ENCODE peak calls at places on chromosomes 11 and 22, in seven cellular contexts. One of them, this sample, is unnamed.

GRCh38 chr22:26553056-26553752 is 36.7 kb downstream of the TPST2 start:
- DNase-seq in H1: no peak
- DNase-seq in HepG2: no peak
- DNase-seq in K562: no peak
- DNase-seq in SK-N-SH: peak; percentile 47
- DNase-seq in HCT116: no peak
- DNase-seq in GM12878: no peak
- DNase-seq in this sample: no peak

GRCh38 chr11:118002010-118002540 is 15.9 kb downstream of the IL10RA start:
- DNase-seq in H1: no peak
- DNase-seq in HepG2: no peak
- DNase-seq in K562: peak; percentile 62
- DNase-seq in SK-N-SH: no peak
- DNase-seq in HCT116: no peak
- DNase-seq in GM12878: no peak
- DNase-seq in this sample: no peak

GRCh38 chr22:35947794-35948425 is 80.7 kb downstream of the RBFOX2 start:
- DNase-seq in H1: no peak
- DNase-seq in HepG2: no peak
- DNase-seq in K562: no peak
- DNase-seq in SK-N-SH: no peak
- DNase-seq in HCT116: no peak
- DNase-seq in GM12878: no peak
- DNase-seq in this sample: no peak

GRCh38 chr11:20277014-20277413 is 86.5 kb upstream of the HTATIP2 start:
- DNase-seq in H1: no peak
- DNase-seq in HepG2: no peak
- DNase-seq in K562: no peak
- DNase-seq in SK-N-SH: no peak
- DNase-seq in HCT116: no peak
- DNase-seq in GM12878: no peak
- DNase-seq in this sample: no peak

GRCh38 chr11:73317373-73317772 is 9.3 kb downstream of the ARHGEF17 start:
- DNase-seq in H1: no peak
- DNase-seq in HepG2: no peak
- DNase-seq in K562: no peak
- DNase-seq in SK-N-SH: no peak
- DNase-seq in HCT116: no peak
- DNase-seq in GM12878: no peak
- DNase-seq in this sample: no peak

GRCh38 chr11:20363500-20364411 is at the start of gene HTATIP2:
- DNase-seq in H1: no peak
- DNase-seq in HepG2: no peak
- DNase-seq in K562: peak; percentile 88
- DNase-seq in SK-N-SH: no peak
- DNase-seq in HCT116: no peak
- DNase-seq in GM12878: no peak
- DNase-seq in this sample: peak; percentile 82

GRCh38 chr11:46513934-46514342 is 79.9 kb downstream of the AMBRA1 start:
- DNase-seq in H1: no peak
- DNase-seq in HepG2: no peak
- DNase-seq in K562: peak; percentile 20
- DNase-seq in SK-N-SH: peak; percentile 75
- DNase-seq in HCT116: no peak
- DNase-seq in GM12878: no peak
- DNase-seq in this sample: no peak

GRCh38 chr11:66743271-66743968 is 14.4 kb upstream of the SPTBN2 start:
- DNase-seq in H1: no peak
- DNase-seq in HepG2: no peak
- DNase-seq in K562: no peak
- DNase-seq in SK-N-SH: no peak
- DNase-seq in HCT116: no peak
- DNase-seq in GM12878: no peak
- DNase-seq in this sample: no peak

GRCh38 chr22:32708835-32709234 is 92.7 kb upstream of the TIMP3 start:
- DNase-seq in H1: no peak
- DNase-seq in HepG2: no peak
- DNase-seq in K562: no peak
- DNase-seq in SK-N-SH: no peak
- DNase-seq in HCT116: no peak
- DNase-seq in GM12878: no peak
- DNase-seq in this sample: no peak

GRCh38 chr22:19766506-19767426 is 6.2 kb downstream of the TBX1 start:
- DNase-seq in H1: no peak
- DNase-seq in HepG2: no peak
- DNase-seq in K562: peak; percentile 84
- DNase-seq in SK-N-SH: peak; percentile 78
- DNase-seq in HCT116: peak; percentile 50
- DNase-seq in GM12878: no peak
- DNase-seq in this sample: no peak

GRCh38 chr11:93512965-93513667 is 30.1 kb downstream of the SMCO4 start:
- DNase-seq in H1: no peak
- DNase-seq in HepG2: no peak
- DNase-seq in K562: no peak
- DNase-seq in SK-N-SH: no peak
- DNase-seq in HCT116: no peak
- DNase-seq in GM12878: no peak
- DNase-seq in this sample: no peak

GRCh38 chr11:64556721-64557250 is 34.2 kb upstream of the SLC22A12 start:
- DNase-seq in H1: no peak
- DNase-seq in HepG2: no peak
- DNase-seq in K562: no peak
- DNase-seq in SK-N-SH: no peak
- DNase-seq in HCT116: no peak
- DNase-seq in GM12878: no peak
- DNase-seq in this sample: no peak

GRCh38 chr11:86818466-86819282 is 18.3 kb downstream of the PRSS23 start:
- DNase-seq in H1: no peak
- DNase-seq in HepG2: peak; percentile 42
- DNase-seq in K562: peak; percentile 50
- DNase-seq in SK-N-SH: peak; percentile 51
- DNase-seq in HCT116: peak; percentile 52
- DNase-seq in GM12878: peak; percentile 7
- DNase-seq in this sample: peak; percentile 81

GRCh38 chr11:94866231-94866827 is 98.2 kb downstream of the AMOTL1 start:
- DNase-seq in H1: no peak
- DNase-seq in HepG2: no peak
- DNase-seq in K562: no peak
- DNase-seq in SK-N-SH: no peak
- DNase-seq in HCT116: no peak
- DNase-seq in GM12878: no peak
- DNase-seq in this sample: no peak

GRCh38 chr11:16871368-16871767 is 132.9 kb downstream of the C11orf58 start:
- DNase-seq in H1: no peak
- DNase-seq in HepG2: no peak
- DNase-seq in K562: no peak
- DNase-seq in SK-N-SH: no peak
- DNase-seq in HCT116: no peak
- DNase-seq in GM12878: no peak
- DNase-seq in this sample: no peak

GRCh38 chr11:60334005-60334620 is 7.1 kb downstream of the MS4A6E start:
- DNase-seq in H1: peak; percentile 50
- DNase-seq in HepG2: peak; percentile 42
- DNase-seq in K562: peak; percentile 58
- DNase-seq in SK-N-SH: peak; percentile 47
- DNase-seq in HCT116: peak; percentile 73
- DNase-seq in GM12878: no peak
- DNase-seq in this sample: peak; percentile 84

GRCh38 chr22:28034760-28035401 is 115.8 kb upstream of the PITPNB start:
- DNase-seq in H1: no peak
- DNase-seq in HepG2: no peak
- DNase-seq in K562: no peak
- DNase-seq in SK-N-SH: peak; percentile 64
- DNase-seq in HCT116: no peak
- DNase-seq in GM12878: no peak
- DNase-seq in this sample: no peak

GRCh38 chr22:28031383-28031922 is 112.4 kb upstream of the PITPNB start:
- DNase-seq in H1: no peak
- DNase-seq in HepG2: no peak
- DNase-seq in K562: no peak
- DNase-seq in SK-N-SH: no peak
- DNase-seq in HCT116: no peak
- DNase-seq in GM12878: no peak
- DNase-seq in this sample: no peak

GRCh38 chr22:28034145-28034759 is 115.2 kb upstream of the PITPNB start:
- DNase-seq in H1: no peak
- DNase-seq in HepG2: no peak
- DNase-seq in K562: no peak
- DNase-seq in SK-N-SH: no peak
- DNase-seq in HCT116: no peak
- DNase-seq in GM12878: no peak
- DNase-seq in this sample: no peak

GRCh38 chr22:28030442-28030841 is 111.4 kb upstream of the PITPNB start:
- DNase-seq in H1: no peak
- DNase-seq in HepG2: no peak
- DNase-seq in K562: no peak
- DNase-seq in SK-N-SH: no peak
- DNase-seq in HCT116: no peak
- DNase-seq in GM12878: no peak
- DNase-seq in this sample: no peak

GRCh38 chr22:28032896-28033295 is 113.8 kb upstream of the PITPNB start:
- DNase-seq in H1: no peak
- DNase-seq in HepG2: no peak
- DNase-seq in K562: no peak
- DNase-seq in SK-N-SH: no peak
- DNase-seq in HCT116: no peak
- DNase-seq in GM12878: no peak
- DNase-seq in this sample: no peak
- TF ChIP-seq JUND in H1: no peak
- TF ChIP-seq JUND in HepG2: no peak
- TF ChIP-seq JUND in K562: no peak
- TF ChIP-seq JUND in SK-N-SH: no peak
- TF ChIP-seq JUND in HCT116: no peak
- TF ChIP-seq JUND in GM12878: no peak
- TF ChIP-seq JUND in this sample: no peak

DNA sequence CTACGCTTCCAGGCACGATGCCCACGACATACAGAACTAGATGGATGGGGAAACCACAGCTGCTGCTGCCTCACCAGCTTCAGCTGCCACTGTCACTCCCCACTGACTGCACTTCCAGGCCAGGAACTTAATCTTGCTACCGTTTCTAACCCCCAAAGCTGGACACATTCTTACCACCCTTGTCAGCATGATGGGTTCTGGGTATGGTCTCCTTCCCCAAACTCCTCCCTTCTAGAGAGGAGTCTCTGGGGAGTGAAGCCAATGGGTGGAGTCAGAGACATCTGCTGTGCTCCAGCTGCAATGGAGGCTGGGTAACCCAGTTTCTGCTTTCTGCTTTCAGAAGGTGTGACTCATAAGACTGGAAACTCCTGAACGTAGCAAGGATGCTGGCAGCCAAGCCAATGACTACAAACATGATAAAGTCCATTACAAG is 87.0 kb upstream of the THY1 start:
- DNase-seq in H1: no peak
- DNase-seq in HepG2: no peak
- DNase-seq in K562: no peak
- DNase-seq in SK-N-SH: no peak
- DNase-seq in HCT116: no peak
- DNase-seq in GM12878: peak; percentile 76
- DNase-seq in this sample: no peak
- TF ChIP-seq JUND in H1: no peak
- TF ChIP-seq JUND in HepG2: no peak
- TF ChIP-seq JUND in K562: peak; percentile 19
- TF ChIP-seq JUND in SK-N-SH: peak; percentile 20
- TF ChIP-seq JUND in HCT116: peak; percentile 14
- TF ChIP-seq JUND in GM12878: no peak
- TF ChIP-seq JUND in this sample: no peak

DNA sequence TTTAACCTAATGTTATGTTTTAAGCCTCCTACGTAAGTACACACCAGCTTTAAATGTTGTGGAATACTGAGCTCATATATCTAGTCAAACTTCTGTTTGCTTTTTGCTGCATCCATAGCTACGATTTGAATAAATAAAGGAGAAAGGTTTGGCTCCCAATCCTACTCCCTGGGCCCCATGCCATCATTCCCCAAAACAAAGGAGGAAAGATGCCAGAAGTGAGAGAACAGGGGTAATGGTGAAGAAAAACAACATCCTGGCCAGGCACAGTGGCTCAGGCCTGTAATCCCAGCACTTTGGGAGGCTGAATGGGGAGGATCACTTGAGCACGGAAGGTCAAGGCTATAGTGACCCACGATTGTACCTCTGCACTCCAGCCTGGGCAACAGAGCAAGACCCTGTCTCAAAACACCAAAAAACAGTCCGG is 26.5 kb downstream of the SCGB1A1 start:
- DNase-seq in H1: no peak
- DNase-seq in HepG2: no peak
- DNase-seq in K562: no peak
- DNase-seq in SK-N-SH: no peak
- DNase-seq in HCT116: no peak
- DNase-seq in GM12878: no peak
- DNase-seq in this sample: no peak
- TF ChIP-seq JUND in H1: no peak
- TF ChIP-seq JUND in HepG2: no peak
- TF ChIP-seq JUND in K562: no peak
- TF ChIP-seq JUND in SK-N-SH: no peak
- TF ChIP-seq JUND in HCT116: no peak
- TF ChIP-seq JUND in GM12878: no peak
- TF ChIP-seq JUND in this sample: no peak

GRCh38 chr11:134146598-134146997 is 77.2 kb downstream of the NCAPD3 start:
- DNase-seq in H1: no peak
- DNase-seq in HepG2: no peak
- DNase-seq in K562: no peak
- DNase-seq in SK-N-SH: no peak
- DNase-seq in HCT116: no peak
- DNase-seq in GM12878: no peak
- DNase-seq in this sample: no peak

GRCh38 chr11:134140961-134141490 is 72.2 kb downstream of the JAM3 start:
- DNase-seq in H1: no peak
- DNase-seq in HepG2: no peak
- DNase-seq in K562: no peak
- DNase-seq in SK-N-SH: no peak
- DNase-seq in HCT116: no peak
- DNase-seq in GM12878: no peak
- DNase-seq in this sample: no peak

GRCh38 chr11:134145715-134146114 is 76.8 kb downstream of the JAM3 start:
- DNase-seq in H1: no peak
- DNase-seq in HepG2: no peak
- DNase-seq in K562: no peak
- DNase-seq in SK-N-SH: no peak
- DNase-seq in HCT116: no peak
- DNase-seq in GM12878: no peak
- DNase-seq in this sample: no peak

GRCh38 chr11:134142536-134142935 is 73.7 kb downstream of the JAM3 start:
- DNase-seq in H1: no peak
- DNase-seq in HepG2: no peak
- DNase-seq in K562: no peak
- DNase-seq in SK-N-SH: no peak
- DNase-seq in HCT116: no peak
- DNase-seq in GM12878: no peak
- DNase-seq in this sample: no peak

DNA sequence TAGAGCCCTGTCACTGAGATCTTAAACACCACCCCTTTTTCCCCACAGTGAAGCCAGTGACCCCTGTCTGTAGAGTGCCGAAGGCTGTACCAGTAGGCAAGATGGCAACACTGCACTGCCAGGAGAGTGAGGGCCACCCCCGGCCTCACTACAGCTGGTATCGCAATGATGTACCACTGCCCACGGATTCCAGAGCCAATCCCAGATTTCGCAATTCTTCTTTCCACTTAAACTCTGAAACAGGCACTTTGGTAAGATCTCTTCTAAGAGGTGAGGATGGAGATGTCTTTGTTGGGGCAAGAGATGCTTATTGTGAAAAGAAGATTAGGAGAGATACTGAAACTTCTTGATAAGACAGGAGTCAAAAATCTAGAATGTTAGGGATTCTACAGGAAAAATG is 75.9 kb downstream of the JAM3 start:
- DNase-seq in H1: no peak
- DNase-seq in HepG2: no peak
- DNase-seq in K562: no peak
- DNase-seq in SK-N-SH: no peak
- DNase-seq in HCT116: no peak
- DNase-seq in GM12878: no peak
- DNase-seq in this sample: no peak
- TF ChIP-seq JUND in H1: no peak
- TF ChIP-seq JUND in HepG2: no peak
- TF ChIP-seq JUND in K562: no peak
- TF ChIP-seq JUND in SK-N-SH: no peak
- TF ChIP-seq JUND in HCT116: no peak
- TF ChIP-seq JUND in GM12878: no peak
- TF ChIP-seq JUND in this sample: no peak